ENCODE peak calls at places on chromosomes 7 and 10, in four cellular contexts. G is fibroblast of lung, E is fibroblast of the aortic adventitia, F is AG04449. H is an unnamed sample.

GRCh38 chr10:72502581-72502980 is 123.3 kb downstream of the MICU1 start:
- DNase-seq in G (peak; percentile 10), E (no peak), F (no peak), H (no peak)

GRCh38 chr10:90968448-90969086 is 47.7 kb upstream of the ANKRD1 start:
- DNase-seq in G (peak; percentile 98), E (peak; percentile 85), F (peak; percentile 59), H (peak; percentile 79)

GRCh38 chr7:41842956-41843355 is 140.1 kb upstream of the INHBA start:
- DNase-seq in G (no peak), E (no peak), F (no peak), H (no peak)

GRCh38 chr10:71270301-71270777 is 48.7 kb upstream of the SLC29A3 start:
- DNase-seq in G (peak; percentile 79), E (peak; percentile 84), F (no peak), H (peak; percentile 88)

GRCh38 chr10:114337510-114338462 is 66.5 kb downstream of the AFAP1L2 start:
- DNase-seq in G (peak; percentile 66), E (no peak), F (no peak), H (peak; percentile 29)

GRCh38 chr7:27031289-27032172 is 64.3 kb downstream of the HOXA1 start:
- DNase-seq in G (peak; percentile 75), E (peak; percentile 85), F (peak; percentile 33), H (peak; percentile 26)

GRCh38 chr10:96856317-96856716 is 24.2 kb downstream of the LCOR start:
- DNase-seq in G (no peak), E (no peak), F (no peak), H (no peak)

GRCh38 chr7:101740981-101741725 is 76.3 kb upstream of the CUX1 start:
- DNase-seq in G (no peak), E (no peak), F (no peak), H (no peak)

GRCh38 chr7:75995996-75996395 is 1.6 kb upstream of the TMEM120A start:
- DNase-seq in G (no peak), E (no peak), F (no peak), H (no peak)

GRCh38 chr7:144908324-144908723 is 72.5 kb upstream of the TPK1 start:
- DNase-seq in G (no peak), E (no peak), F (no peak), H (no peak)

GRCh38 chr10:35328404-35329037 is 7.8 kb upstream of the CCNY start:
- DNase-seq in G (peak; percentile 95), E (peak; percentile 67), F (peak; percentile 66), H (peak; percentile 72)

GRCh38 chr7:953547-954327 is 743 bp downstream of the ADAP1 start:
- DNase-seq in G (peak; percentile 26), E (peak; percentile 28), F (no peak), H (no peak)

GRCh38 chr7:16708980-16709379 is 44.6 kb upstream of the TSPAN13 start:
- DNase-seq in G (peak; percentile 99), E (peak; percentile 88), F (peak; percentile 98), H (peak; percentile 87)

GRCh38 chr10:71945819-71946474 is 18.2 kb upstream of the CHST3 start:
- DNase-seq in G (peak; percentile 21), E (peak; percentile 16), F (no peak), H (no peak)

GRCh38 chr7:73770002-73770859 is at the start of gene CLDN3:
- DNase-seq in G (peak; percentile 41), E (no peak), F (no peak), H (no peak)

GRCh38 chr10:95266674-95267095 is 24.1 kb downstream of the PDLIM1 start:
- DNase-seq in G (peak; percentile 96), E (peak; percentile 75), F (peak; percentile 85), H (peak; percentile 90)

GRCh38 chr7:68744036-68744435 is 854.2 kb upstream of the AUTS2 start:
- DNase-seq in G (no peak), E (no peak), F (no peak), H (no peak)

GRCh38 chr7:1124816-1125602 is 35.0 kb downstream of the ZFAND2A start:
- DNase-seq in G (no peak), E (peak; percentile 58), F (no peak), H (no peak)

GRCh38 chr10:77841711-77842375 is 84.7 kb downstream of the DLG5 start:
- DNase-seq in G (no peak), E (no peak), F (no peak), H (no peak)

GRCh38 chr10:60467202-60467546 is 77.5 kb upstream of the ANK3 start:
- DNase-seq in G (no peak), E (no peak), F (no peak), H (no peak)

GRCh38 chr7:40882071-40882658 is 747.4 kb downstream of the SUGCT start:
- DNase-seq in G (no peak), E (no peak), F (no peak), H (peak; percentile 81)

GRCh38 chr10:113459672-113460280 is 93.1 kb upstream of the HABP2 start:
- DNase-seq in G (no peak), E (no peak), F (no peak), H (no peak)

GRCh38 chr7:26101471-26102151 is 50.4 kb upstream of the NFE2L3 start:
- DNase-seq in G (no peak), E (no peak), F (no peak), H (no peak)

GRCh38 chr7:103391976-103392375 is 44.5 kb downstream of the PSMC2 start:
- DNase-seq in G (peak; percentile 3), E (no peak), F (peak; percentile 10), H (no peak)

GRCh38 chr10:92573091-92573797 is 649 bp downstream of the IDE start:
- DNase-seq in G (peak; percentile 50), E (peak; percentile 59), F (no peak), H (peak; percentile 50)

GRCh38 chr10:131726967-131727366 is 173.8 kb upstream of the PPP2R2D start:
- DNase-seq in G (no peak), E (no peak), F (no peak), H (no peak)

GRCh38 chr7:113292105-113292504 is 173.8 kb upstream of the SMIM30 start:
- DNase-seq in G (no peak), E (no peak), F (no peak), H (no peak)

GRCh38 chr7:147014596-147014995 is 898.0 kb downstream of the CNTNAP2 start:
- DNase-seq in G (no peak), E (no peak), F (no peak), H (no peak)

GRCh38 chr10:35447693-35448407 is 111.5 kb downstream of the CCNY start:
- DNase-seq in G (peak; percentile 92), E (peak; percentile 94), F (no peak), H (peak; percentile 63)

GRCh38 chr7:155732275-155732674 is 80.0 kb downstream of the SHH start:
- DNase-seq in G (no peak), E (no peak), F (no peak), H (no peak)

GRCh38 chr10:122565766-122566206 is 5.2 kb downstream of the DMBT1 start:
- DNase-seq in G (peak; percentile 72), E (peak; percentile 92), F (peak; percentile 41), H (peak; percentile 83)

GRCh38 chr10:75788394-75789205 is 357.2 kb downstream of the LRMDA start:
- DNase-seq in G (peak; percentile 20), E (peak; percentile 86), F (no peak), H (peak; percentile 35)

GRCh38 chr10:34528320-34528719 is 286.8 kb downstream of the PARD3 start:
- DNase-seq in G (peak; percentile 99), E (peak; percentile 92), F (peak; percentile 80), H (peak; percentile 96)

GRCh38 chr7:126529833-126530232 is 722.9 kb downstream of the GRM8 start:
- DNase-seq in G (peak; percentile 15), E (no peak), F (no peak), H (no peak)

GRCh38 chr10:93072225-93072712 is 1.4 kb upstream of the CYP26A1 start:
- DNase-seq in G (no peak), E (no peak), F (no peak), H (no peak)

GRCh38 chr10:102777696-102778530 is 34.2 kb downstream of the WBP1L start:
- DNase-seq in G (no peak), E (no peak), F (no peak), H (no peak)

GRCh38 chr7:104267701-104268368 is 60.0 kb upstream of the ORC5 start:
- DNase-seq in G (peak; percentile 23), E (peak; percentile 39), F (no peak), H (peak; percentile 27)

GRCh38 chr10:11713186-11713743 is 28.9 kb upstream of the ECHDC3 start:
- DNase-seq in G (peak; percentile 82), E (peak; percentile 57), F (no peak), H (peak; percentile 80)

GRCh38 chr7:48090095-48090805 is 1.2 kb downstream of the UPP1 start:
- DNase-seq in G (peak; percentile 61), E (peak; percentile 22), F (no peak), H (peak; percentile 65)
- H3K4me3 ChIP-seq in G (peak overlapping the region; percentile 77), E (peak overlapping the region; percentile 81), F (peak overlapping the region; percentile 78), H (peak overlapping the region; percentile 91)

DNA sequence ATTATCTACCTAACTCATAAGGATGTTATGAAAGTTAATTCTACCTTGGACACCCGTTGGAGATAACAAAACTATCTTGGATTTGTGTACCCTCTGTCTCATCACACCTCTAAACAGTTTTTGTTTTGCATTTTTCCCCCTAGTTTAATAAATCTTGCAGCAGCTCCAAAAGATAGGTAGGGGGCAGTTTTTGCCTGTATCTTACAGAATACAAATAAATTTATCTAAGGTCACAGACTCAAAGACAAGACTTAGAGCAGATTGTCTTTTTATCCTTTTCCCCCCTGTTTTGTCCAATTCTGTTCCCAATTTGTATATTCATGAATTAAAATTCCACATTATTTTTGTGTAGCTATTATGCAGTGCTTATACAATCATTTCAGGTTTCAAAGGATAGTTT is 5.0 kb upstream of the SORCS1 start:
- DNase-seq in G (no peak), E (no peak), F (no peak), H (no peak)
- TF ChIP-seq CTCF in G (no peak), E (no peak), F (no peak), H (no peak)

DNA sequence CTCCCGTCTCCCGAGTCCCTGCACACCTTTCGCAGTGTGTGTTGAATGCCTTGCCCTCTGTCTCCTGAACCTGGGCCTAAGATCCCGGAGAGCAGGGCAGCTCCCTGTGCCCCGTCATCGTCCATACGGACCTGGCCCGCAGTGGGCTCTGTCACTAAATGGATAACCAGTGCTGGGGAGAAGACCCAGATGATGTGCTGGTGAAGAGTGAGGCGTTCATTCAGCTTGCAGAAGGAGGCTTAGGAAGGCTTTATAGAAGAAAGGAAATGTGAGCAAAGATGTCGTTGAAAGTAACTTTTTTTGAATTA is 34.4 kb downstream of the PFKFB3 start:
- DNase-seq in G (no peak), E (no peak), F (no peak), H (no peak)
- H3K4me3 ChIP-seq in G (no peak overlapping the region), E (no peak overlapping the region), F (no peak overlapping the region), H (no peak overlapping the region)

DNA sequence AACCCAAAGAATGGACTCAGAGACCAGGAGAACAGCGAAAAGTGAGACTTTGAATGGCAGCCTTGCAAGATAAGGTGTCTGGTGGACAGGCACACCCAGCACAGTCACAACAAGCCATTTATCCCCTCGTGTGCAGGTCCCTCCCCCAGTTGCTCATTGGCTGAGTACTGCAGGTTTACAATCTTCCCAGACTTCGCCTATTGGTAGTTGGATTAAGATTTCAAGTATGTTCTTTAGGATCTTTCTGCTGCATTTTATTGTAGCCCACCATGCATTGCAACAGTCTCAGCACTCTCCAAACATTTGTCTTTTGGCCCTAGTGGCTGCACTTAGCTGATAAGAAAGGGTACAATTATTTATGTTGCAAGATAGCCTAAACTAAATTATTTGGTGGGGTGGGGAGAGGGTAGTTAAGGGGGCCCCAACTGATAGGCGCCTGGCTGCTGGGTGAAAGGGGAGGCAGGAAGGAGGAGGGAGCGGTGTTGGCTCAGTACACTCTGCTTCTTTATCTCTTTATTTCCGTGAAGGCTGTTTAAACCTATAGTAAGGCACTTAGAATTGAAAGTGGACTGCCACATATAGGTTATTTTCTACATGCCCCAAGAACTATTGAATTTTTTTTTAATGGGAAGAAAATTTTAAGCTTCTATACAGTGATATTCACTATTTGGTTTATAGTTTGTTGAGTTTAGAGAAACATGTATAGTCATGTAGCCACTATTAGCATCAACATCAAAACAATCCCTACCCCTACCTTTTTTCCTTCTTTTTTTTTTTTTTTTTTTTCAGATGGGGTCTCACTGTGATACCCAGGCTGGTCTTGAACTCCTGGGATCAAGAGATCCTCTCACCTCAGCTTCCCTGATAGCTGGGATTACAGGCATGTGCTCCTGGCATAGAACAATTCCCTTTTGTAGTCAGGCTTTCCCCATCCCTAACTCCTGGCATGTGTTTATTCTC is 54.2 kb downstream of the GUSB start:
- DNase-seq in G (no peak), E (no peak), F (no peak), H (peak; percentile 72)
- TF ChIP-seq CTCF in G (no peak), E (no peak), F (no peak), H (no peak)

H was measured in fibroblast of villous mesenchyme.